ENCODE peak calls at places on chromosomes 11 and 22, in four cellular contexts. One of them, this sample, is unnamed.

GRCh38 chr11:20597137-20597923 is 2.1 kb upstream of the SLC6A5 start:
- DNase-seq in Caco-2: no peak
- DNase-seq in Panc1: no peak
- DNase-seq in kidney: no peak
- DNase-seq in this sample: no peak

GRCh38 chr11:72617080-72617744 is 57.0 kb downstream of the PDE2A start:
- DNase-seq in Caco-2: no peak
- DNase-seq in Panc1: no peak
- DNase-seq in kidney: no peak
- DNase-seq in this sample: no peak

GRCh38 chr11:116217006-116217405 is 555.8 kb downstream of the BUD13 start:
- DNase-seq in Panc1: no peak
- DNase-seq in Caco-2: peak; percentile 62
- DNase-seq in kidney: no peak
- DNase-seq in this sample: no peak

GRCh38 chr11:30017467-30017895 is 651 bp upstream of the KCNA4 start:
- DNase-seq in Panc1: no peak
- DNase-seq in Caco-2: no peak
- DNase-seq in kidney: peak; percentile 47
- DNase-seq in this sample: no peak

GRCh38 chr22:44295406-44295805 is 17.3 kb downstream of the SHISAL1 start:
- DNase-seq in Caco-2: no peak
- DNase-seq in kidney: no peak
- DNase-seq in Panc1: no peak
- DNase-seq in this sample: no peak

GRCh38 chr11:95485115-95485900 is 254.3 kb upstream of the SESN3 start:
- DNase-seq in Panc1: no peak
- DNase-seq in kidney: no peak
- DNase-seq in Caco-2: no peak
- DNase-seq in this sample: no peak

GRCh38 chr11:119794141-119794665 is 65.2 kb upstream of the NECTIN1 start:
- DNase-seq in Panc1: no peak
- DNase-seq in Caco-2: no peak
- DNase-seq in kidney: peak; percentile 58
- DNase-seq in this sample: no peak

GRCh38 chr22:44645083-44645482 is 56.9 kb upstream of the PRR5 start:
- DNase-seq in Caco-2: no peak
- DNase-seq in Panc1: no peak
- DNase-seq in kidney: no peak
- DNase-seq in this sample: no peak

GRCh38 chr22:37501610-37502341 is 15.6 kb upstream of the MFNG start:
- DNase-seq in Panc1: no peak
- DNase-seq in kidney: peak; percentile 92
- DNase-seq in Caco-2: peak; percentile 97
- DNase-seq in this sample: peak; percentile 40
- H3K4me1 ChIP-seq in Panc1: peaks cover 67% of the 10 kb centered on the region
- H3K4me1 ChIP-seq in kidney: peaks cover 52% of the 10 kb centered on the region
- H3K4me1 ChIP-seq in Caco-2: peaks cover 45% of the 10 kb centered on the region
- H3K4me1 ChIP-seq in this sample: peaks cover 11% of the 10 kb centered on the region

GRCh38 chr11:70132641-70133040 is 54.5 kb downstream of the ANO1 start:
- DNase-seq in Caco-2: no peak
- DNase-seq in Panc1: no peak
- DNase-seq in kidney: no peak
- DNase-seq in this sample: no peak

GRCh38 chr11:70128435-70128906 is 50.4 kb downstream of the ANO1 start:
- DNase-seq in kidney: no peak
- DNase-seq in Panc1: no peak
- DNase-seq in Caco-2: no peak
- DNase-seq in this sample: peak; percentile 88

GRCh38 chr11:70131606-70132190 is 53.6 kb downstream of the ANO1 start:
- DNase-seq in Caco-2: no peak
- DNase-seq in Panc1: no peak
- DNase-seq in kidney: no peak
- DNase-seq in this sample: no peak

GRCh38 chr11:70129051-70129592 is 51.0 kb downstream of the ANO1 start:
- DNase-seq in Panc1: no peak
- DNase-seq in kidney: no peak
- DNase-seq in Caco-2: no peak
- DNase-seq in this sample: no peak

DNA sequence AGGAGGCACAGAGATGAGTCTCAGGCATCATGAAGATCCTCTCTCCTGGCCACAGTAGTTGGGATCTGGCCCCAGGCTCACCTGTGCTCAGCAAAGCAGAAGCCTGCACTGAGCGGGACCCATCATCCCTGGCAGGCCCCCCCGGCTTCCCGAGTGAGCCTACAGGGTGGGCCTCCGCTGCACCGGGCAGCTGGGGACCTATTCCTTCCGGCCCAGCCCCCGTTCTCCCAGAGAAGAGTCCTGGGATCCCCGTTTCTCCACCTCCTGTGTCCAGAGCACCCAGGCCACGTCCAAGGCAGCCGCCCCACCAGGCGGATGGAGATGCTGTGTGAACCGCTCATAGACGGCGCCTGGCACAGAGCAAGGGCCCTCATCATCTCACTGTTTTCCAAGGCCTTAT is 52.5 kb downstream of the ANO1 start:
- DNase-seq in Caco-2: no peak
- DNase-seq in Panc1: no peak
- DNase-seq in kidney: no peak
- DNase-seq in this sample: no peak
- H3K4me3 ChIP-seq in Caco-2: no peak overlapping the region
- H3K4me3 ChIP-seq in Panc1: no peak overlapping the region
- H3K4me3 ChIP-seq in kidney: no peak overlapping the region
- H3K4me3 ChIP-seq in this sample: no peak overlapping the region

DNA sequence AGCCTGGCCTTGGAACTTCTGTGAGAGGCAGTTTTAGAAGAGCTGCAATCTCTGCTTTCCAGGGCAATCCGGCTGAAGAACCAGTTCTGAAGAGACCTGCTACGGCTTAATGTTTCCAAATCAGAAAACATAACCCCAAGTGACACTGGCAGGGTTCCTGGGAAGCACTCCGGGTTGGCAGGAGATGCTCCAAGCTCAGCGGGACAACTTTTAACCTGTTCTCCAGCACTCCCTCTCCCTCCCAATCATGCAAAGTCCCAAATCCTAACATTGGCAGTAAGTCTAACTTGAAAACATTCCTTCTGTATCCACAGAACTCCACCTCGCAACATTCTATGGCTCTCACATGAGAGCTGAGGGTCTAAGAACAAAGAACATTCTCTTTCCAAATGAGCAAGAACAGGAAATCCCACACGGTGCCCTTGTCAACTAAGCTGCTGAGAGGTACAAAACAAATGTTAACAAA is 48.5 kb upstream of the MN1 start:
- DNase-seq in Caco-2: no peak
- DNase-seq in Panc1: no peak
- DNase-seq in kidney: no peak
- DNase-seq in this sample: no peak
- H3K36me3 ChIP-seq in Caco-2: no peaks in the 10 kb centered on the region
- H3K36me3 ChIP-seq in Panc1: peaks cover 17% of the 10 kb centered on the region
- H3K36me3 ChIP-seq in kidney: peaks cover 13% of the 10 kb centered on the region
- H3K36me3 ChIP-seq in this sample: peaks cover 63% of the 10 kb centered on the region

GRCh38 chr11:86181379-86181778 is 63.2 kb upstream of the EED start:
- DNase-seq in Caco-2: no peak
- DNase-seq in Panc1: no peak
- DNase-seq in kidney: no peak
- DNase-seq in this sample: no peak

GRCh38 chr11:86177319-86177718 is 67.2 kb upstream of the EED start:
- DNase-seq in Panc1: no peak
- DNase-seq in Caco-2: no peak
- DNase-seq in kidney: no peak
- DNase-seq in this sample: no peak

GRCh38 chr11:86180860-86181259 is 63.7 kb upstream of the EED start:
- DNase-seq in Caco-2: no peak
- DNase-seq in Panc1: no peak
- DNase-seq in kidney: no peak
- DNase-seq in this sample: no peak

GRCh38 chr11:86180415-86180814 is 64.1 kb upstream of the EED start:
- DNase-seq in Panc1: no peak
- DNase-seq in Caco-2: no peak
- DNase-seq in kidney: no peak
- DNase-seq in this sample: no peak

DNA sequence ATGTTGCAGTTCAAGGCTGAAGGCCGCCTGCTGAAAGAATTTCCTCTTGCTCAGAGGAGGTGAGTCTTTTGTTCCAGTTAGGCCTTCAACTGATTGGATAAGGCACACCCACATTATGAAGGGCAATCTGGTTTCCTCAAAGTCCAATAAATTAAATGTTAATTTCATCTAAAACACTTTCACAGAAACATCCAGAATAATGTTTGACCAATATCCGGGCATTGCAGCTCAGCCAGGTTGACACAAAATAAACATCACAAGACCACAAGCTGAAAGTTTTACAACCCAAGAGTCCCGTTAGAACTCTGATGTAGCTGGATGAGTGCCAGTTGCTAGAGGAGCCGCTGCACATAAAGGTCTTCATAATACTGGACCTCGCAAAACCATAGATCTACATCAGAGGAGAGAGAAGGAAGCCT is 64.9 kb upstream of the EED start:
- DNase-seq in Panc1: no peak
- DNase-seq in kidney: no peak
- DNase-seq in Caco-2: no peak
- DNase-seq in this sample: no peak
- H3K4me1 ChIP-seq in Panc1: peaks cover 3% of the 10 kb centered on the region
- H3K4me1 ChIP-seq in kidney: peaks cover 18% of the 10 kb centered on the region
- H3K4me1 ChIP-seq in Caco-2: peaks cover 17% of the 10 kb centered on the region
- H3K4me1 ChIP-seq in this sample: peaks cover 5% of the 10 kb centered on the region

DNA sequence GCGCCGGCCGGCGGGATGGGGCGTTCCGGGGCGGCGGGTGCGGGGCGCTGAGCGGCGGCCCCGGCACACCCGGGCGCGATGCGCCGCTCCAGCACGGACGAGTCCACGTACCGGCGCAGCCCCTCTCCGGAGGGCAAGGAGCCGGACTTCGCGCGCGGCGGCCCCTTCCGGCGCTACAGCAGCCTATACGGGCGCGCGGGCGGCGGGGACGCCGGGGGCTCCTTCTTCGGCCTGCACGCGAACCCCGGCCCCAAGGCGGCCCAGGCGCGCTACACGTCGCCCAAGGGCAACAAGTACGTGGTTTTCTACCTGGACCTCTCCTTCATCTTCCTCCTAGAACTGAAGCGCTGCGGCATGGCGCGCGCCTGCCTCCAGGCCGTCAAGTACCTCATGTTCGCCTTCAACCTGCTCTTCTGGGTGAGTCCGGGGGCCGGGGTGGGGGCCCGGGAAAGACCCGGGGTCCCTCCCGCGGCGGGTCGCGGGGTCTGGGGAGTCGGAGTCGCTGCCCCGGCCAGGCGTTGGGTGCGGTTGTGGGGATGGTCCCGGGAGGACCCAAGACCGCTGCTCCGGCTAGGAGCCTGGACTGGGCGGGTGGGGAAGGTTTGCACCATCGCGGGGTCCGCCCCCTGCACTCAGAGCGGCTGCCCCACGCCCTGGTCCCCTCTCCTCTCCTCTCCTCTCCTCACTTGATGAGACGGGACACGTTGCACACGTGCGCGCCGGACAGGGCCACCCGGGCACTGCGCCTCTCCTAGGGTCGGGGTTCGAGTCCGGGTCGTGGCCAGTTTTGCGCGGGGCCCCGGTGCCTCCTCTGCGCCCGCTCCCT is 7.5 kb downstream of the TSPAN4 start:
- DNase-seq in Caco-2: no peak
- DNase-seq in Panc1: no peak
- DNase-seq in kidney: no peak
- DNase-seq in this sample: no peak
- H3K4me3 ChIP-seq in Caco-2: peak overlapping the region; percentile 56
- H3K4me3 ChIP-seq in Panc1: no peak overlapping the region
- H3K4me3 ChIP-seq in kidney: no peak overlapping the region
- H3K4me3 ChIP-seq in this sample: peak overlapping the region; percentile 46

This sample was measured in tibial artery.